ENCODE peak calls at places on chromosomes 5 and 9, in eight cellular contexts. E is neural progenitor cell; B is CD8-positive, alpha-beta T cell; U is endodermal cell; C is dorsolateral prefrontal cortex; K is fibroblast of mammary gland; X is psoas muscle; Y is astrocyte of the spinal cord. M is an unnamed sample.

GRCh38 chr5:109701779-109702178 is 12.1 kb downstream of the MAN2A1 start:
- DNase-seq in E (no peak), X (no peak), Y (no peak), B (no peak), U (no peak), C (no peak), K (peak), M (no peak)

GRCh38 chr5:53359906-53360305 is 120.5 kb upstream of the FST start:
- DNase-seq in K (peak), Y (no peak), X (no peak), U (no peak), C (no peak), B (no peak), E (no peak), M (no peak)

GRCh38 chr5:82753374-82753773 is 323.8 kb downstream of the TMEM167A start:
- DNase-seq in B (no peak), K (no peak), Y (no peak), U (no peak), C (no peak), E (no peak), X (no peak), M (no peak)

GRCh38 chr9:110156902-110157301 is 51.1 kb downstream of the C9orf152 start:
- DNase-seq in X (no peak), Y (peak), B (peak), U (no peak), K (peak), C (no peak), E (no peak), M (no peak)

GRCh38 chr9:98532574-98532973 is 176.2 kb downstream of the GABBR2 start:
- DNase-seq in Y (no peak), U (no peak), K (peak), X (no peak), E (no peak), C (no peak), B (no peak), M (no peak)

GRCh38 chr5:39264528-39264927 is 45.2 kb upstream of the FYB1 start:
- DNase-seq in K (no peak), B (no peak), U (no peak), E (no peak), C (no peak), X (no peak), Y (no peak), M (no peak)

GRCh38 chr5:1883925-1884637 is 1.4 kb upstream of the IRX4 start:
- DNase-seq in X (peak), C (no peak), E (peak), Y (no peak), U (no peak), K (no peak), B (no peak), M (no peak)

GRCh38 chr5:65800775-65801174 is 78.8 kb downstream of the NLN start:
- DNase-seq in K (no peak), X (no peak), B (no peak), C (no peak), Y (no peak), U (no peak), E (no peak), M (no peak)

GRCh38 chr5:142830241-142831018 is 60.3 kb downstream of the ARHGAP26 start:
- DNase-seq in C (no peak), Y (peak), K (peak), E (no peak), X (no peak), B (no peak), U (no peak), M (no peak)

GRCh38 chr9:124306098-124306735 is 48.5 kb downstream of the NEK6 start:
- DNase-seq in U (no peak), E (no peak), K (peak), C (no peak), X (no peak), Y (peak), B (no peak), M (peak)

GRCh38 chr5:83151821-83152220 is 74.5 kb downstream of the XRCC4 start:
- DNase-seq in K (peak), C (no peak), U (no peak), Y (no peak), B (no peak), X (no peak), E (no peak), M (no peak)

GRCh38 chr9:2299843-2300205 is 284.7 kb downstream of the SMARCA2 start:
- DNase-seq in U (no peak), C (no peak), X (no peak), K (no peak), E (no peak), B (no peak), Y (no peak), M (no peak)

GRCh38 chr9:135029434-135029833 is 58.0 kb upstream of the OLFM1 start:
- DNase-seq in C (no peak), Y (no peak), E (no peak), K (no peak), B (no peak), X (peak), U (no peak), M (no peak)

GRCh38 chr9:77417570-77417969 is 230.6 kb downstream of the GNA14 start:
- DNase-seq in X (no peak), B (no peak), E (no peak), Y (peak), U (no peak), K (peak), C (no peak), M (no peak)

GRCh38 chr9:18747590-18747989 is 273.6 kb downstream of the ADAMTSL1 start:
- DNase-seq in X (no peak), E (no peak), C (no peak), U (no peak), B (no peak), Y (peak), K (no peak), M (no peak)

GRCh38 chr5:159330131-159330530 is at the start of gene IL12B:
- DNase-seq in C (no peak), U (no peak), B (no peak), X (no peak), E (no peak), Y (peak), K (peak), M (no peak)

GRCh38 chr5:66519626-66520025 is 76.6 kb upstream of the MAST4 start:
- DNase-seq in U (no peak), X (no peak), K (peak), C (no peak), Y (no peak), B (no peak), E (no peak), M (no peak)

GRCh38 chr9:131011274-131012022 is 2.5 kb downstream of the LAMC3 start:
- DNase-seq in E (no peak), X (peak), U (peak), Y (no peak), C (no peak), B (no peak), K (no peak), M (no peak)

GRCh38 chr5:38463634-38464521 is 92.6 kb downstream of the LIFR start:
- DNase-seq in K (peak), X (no peak), Y (peak), U (no peak), C (no peak), E (no peak), B (no peak), M (peak)

GRCh38 chr9:80811003-80811402 is 878.3 kb downstream of the TLE1 start:
- DNase-seq in Y (no peak), X (no peak), K (peak), B (no peak), U (no peak), E (no peak), C (no peak), M (no peak)

GRCh38 chr9:133687856-133688761 is 50.0 kb downstream of the SARDH start:
- DNase-seq in C (no peak), E (no peak), X (peak), B (no peak), K (no peak), U (no peak), Y (no peak), M (no peak)

GRCh38 chr9:123058834-123059233 is 25.4 kb downstream of the GPR21 start:
- DNase-seq in K (peak), U (no peak), E (no peak), C (no peak), X (no peak), Y (peak), B (no peak), M (no peak)

DNA sequence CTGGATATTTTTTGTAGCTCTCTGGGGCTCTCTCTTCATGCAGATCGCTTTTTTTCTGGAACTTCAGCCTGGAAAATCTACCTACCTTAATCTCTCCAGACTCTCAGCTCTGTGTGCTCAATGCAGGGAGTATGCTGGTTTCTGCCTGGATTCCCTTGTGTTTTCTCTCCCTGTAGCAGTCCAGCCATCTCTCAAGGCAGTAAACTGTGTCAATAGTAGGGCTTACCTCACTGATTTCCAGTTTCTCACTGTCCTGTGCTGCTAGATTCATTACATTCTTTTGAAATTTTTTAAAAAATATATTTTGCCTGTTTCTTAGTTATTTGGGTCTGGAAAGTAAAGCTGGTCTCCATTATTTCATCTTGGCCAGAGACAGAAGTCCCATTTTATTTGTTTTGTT is 951.4 kb downstream of the NR2F1-AS1 start:
- DNase-seq in K (no peak), B (no peak), Y (no peak), E (peak), C (no peak), X (no peak), U (no peak), M (no peak)
- TF ChIP-seq CTCF in K (no peak), B (no peak), Y (no peak), E (no peak), C (no peak), X (no peak), U (no peak), M (no peak)

GRCh38 chr5:132003170-132003744 is 8.2 kb downstream of the ACSL6 start:
- DNase-seq in C (peak), U (peak), K (no peak), Y (peak), B (no peak), X (peak), E (peak), M (no peak)
- H3K4me3 ChIP-seq in C (peak), U (no peak), K (no peak), Y (no peak), B (no peak), X (no peak), E (no peak), M (no peak)

GRCh38 chr9:114271556-114272510 is 51.1 kb upstream of the ORM1 start:
- DNase-seq in X (peak), C (no peak), K (peak), E (peak), B (no peak), Y (peak), U (peak), M (no peak)
- TF ChIP-seq CTCF in X (peak), C (peak), K (peak), E (peak), B (no peak), Y (peak), U (peak), M (peak)

GRCh38 chr5:76081811-76082783 is 1.1 kb upstream of the SV2C start:
- DNase-seq in Y (no peak), U (peak), E (peak), K (no peak), C (no peak), X (no peak), B (no peak), M (no peak)

GRCh38 chr5:76084496-76085285 is 1.5 kb downstream of the SV2C start:
- DNase-seq in K (no peak), Y (no peak), B (peak), U (peak), X (no peak), E (peak), C (no peak), M (no peak)

GRCh38 chr5:76083555-76084495 is 642 bp downstream of the SV2C start:
- DNase-seq in B (no peak), Y (peak), K (no peak), X (no peak), U (peak), C (no peak), E (peak), M (no peak)

GRCh38 chr5:76085286-76085579 is 2.0 kb downstream of the SV2C start:
- DNase-seq in Y (no peak), U (no peak), E (no peak), C (no peak), B (no peak), K (no peak), X (no peak), M (no peak)

GRCh38 chr5:76082790-76083554 is at the start of gene SV2C:
- DNase-seq in E (peak), K (no peak), Y (peak), B (no peak), U (peak), C (no peak), X (peak), M (no peak)
- H3K4me3 ChIP-seq in E (peak), K (no peak), Y (no peak), B (no peak), U (peak), C (peak), X (peak), M (peak)

GRCh38 chr5:43676083-43676840 is 73.3 kb downstream of the NNT start:
- DNase-seq in B (no peak), C (no peak), Y (no peak), U (no peak), E (no peak), X (no peak), K (no peak), M (no peak)
- TF ChIP-seq CTCF in B (no peak), C (no peak), Y (no peak), U (no peak), E (no peak), X (no peak), K (no peak), M (no peak)

GRCh38 chr5:69212022-69212421 is 22.6 kb downstream of the CENPH start:
- DNase-seq in C (no peak), E (no peak), K (no peak), X (no peak), B (no peak), U (no peak), Y (no peak), M (no peak)
- H3K4me3 ChIP-seq in C (no peak), E (no peak), K (no peak), X (no peak), B (no peak), U (no peak), Y (no peak), M (no peak)

DNA sequence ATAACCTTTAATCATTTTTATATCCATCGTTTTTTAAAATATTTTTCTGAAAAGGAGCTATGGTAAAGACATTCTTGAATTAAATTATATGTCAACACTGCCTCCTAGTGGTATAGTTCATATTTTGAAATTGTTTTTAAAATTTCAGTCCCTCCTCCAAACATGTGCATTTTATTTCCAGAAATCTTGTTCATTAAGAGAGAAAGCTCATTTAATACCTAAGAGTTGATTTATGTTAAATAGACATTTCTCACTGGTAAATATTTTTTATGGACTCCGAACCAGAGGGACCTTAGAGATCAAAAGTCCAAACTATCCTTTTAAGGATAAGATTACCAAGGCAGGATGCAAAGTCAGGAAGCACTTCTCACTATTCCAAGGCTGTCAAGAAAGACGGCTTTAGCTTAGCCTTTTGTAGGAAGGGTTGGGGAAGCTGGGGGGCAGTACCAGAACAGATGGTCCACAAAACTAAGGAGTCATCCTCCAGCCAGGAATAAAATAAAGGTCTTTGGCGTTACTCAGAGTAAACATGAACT is 21.6 kb downstream of the BHMT start:
- DNase-seq in K (peak), E (peak), C (no peak), U (no peak), Y (peak), B (no peak), X (no peak), M (peak)
- TF ChIP-seq CTCF in K (peak), E (peak), C (peak), U (peak), Y (peak), B (peak), X (peak), M (no peak)